ENCODE peak calls at places on chromosomes 12 and 14, in ten cellular contexts. B is naive thymus-derived CD8-positive, alpha-beta T cell; W is Calu3; R is activated T-helper 1 cell treated with Interleukin-2 at 50 U/mL for 16 hours; S is HEK293T; C is GM04504; M is prostate gland; G is iPS DF 6.9; P is ELR; D is AML-193. Q is an unnamed sample.

GRCh38 chr12:24773996-24774395 is 174.9 kb downstream of the BCAT1 start:
- DNase-seq in R (no peak), B (no peak), C (no peak), M (no peak), D (no peak), P (no peak), G (no peak), S (no peak), W (no peak), Q (no peak)

GRCh38 chr14:67620217-67620789 is 583 bp downstream of the ARG2 start:
- DNase-seq in D (no peak), P (peak; percentile 29), W (peak; percentile 4), G (no peak), M (peak; percentile 42), C (no peak), R (no peak), S (peak; percentile 26), B (no peak), Q (no peak)

GRCh38 chr12:106300761-106301160 is 1.8 kb upstream of the TCP11L2 start:
- DNase-seq in D (no peak), G (no peak), S (no peak), B (no peak), R (no peak), W (no peak), C (no peak), M (no peak), P (no peak), Q (no peak)

GRCh38 chr14:88863167-88863566 is 38.7 kb downstream of the TTC8 start:
- DNase-seq in C (no peak), B (no peak), M (no peak), R (no peak), S (no peak), D (no peak), G (no peak), P (no peak), W (no peak), Q (no peak)

GRCh38 chr14:73250317-73250713 is 13.0 kb downstream of the PAPLN start:
- DNase-seq in G (no peak), S (no peak), D (no peak), C (no peak), R (no peak), M (no peak), P (no peak), B (no peak), W (no peak), Q (no peak)

GRCh38 chr12:14327717-14328116 is 37.8 kb upstream of the ATF7IP start:
- DNase-seq in P (no peak), M (no peak), G (no peak), W (no peak), D (peak; percentile 62), S (no peak), B (no peak), R (no peak), C (peak; percentile 11), Q (no peak)

GRCh38 chr12:121811434-121812319 is 7.9 kb downstream of the SETD1B start:
- DNase-seq in D (peak; percentile 51), S (peak; percentile 94), B (peak; percentile 68), R (no peak), C (no peak), M (peak; percentile 59), G (no peak), W (peak; percentile 89), P (peak; percentile 79), Q (peak; percentile 71)

GRCh38 chr12:64625243-64626077 is 15.2 kb downstream of the RASSF3 start:
- DNase-seq in G (no peak), W (peak; percentile 85), D (peak; percentile 99), P (peak; percentile 96), B (no peak), M (peak; percentile 63), C (no peak), S (no peak), R (no peak), Q (no peak)

GRCh38 chr12:49040364-49040855 is 20.2 kb downstream of the KMT2D start:
- DNase-seq in M (no peak), C (no peak), D (no peak), B (no peak), G (no peak), W (no peak), P (no peak), R (no peak), S (no peak), Q (no peak)

GRCh38 chr12:54030889-54031860 is 1.7 kb upstream of the HOXC5 start:
- DNase-seq in R (no peak), B (no peak), W (no peak), C (no peak), D (no peak), G (no peak), M (no peak), S (no peak), P (no peak), Q (no peak)

GRCh38 chr14:79044894-79045624 is 874.9 kb downstream of the NRXN3 start:
- DNase-seq in G (no peak), D (no peak), B (no peak), P (peak; percentile 98), M (peak; percentile 45), W (no peak), S (no peak), C (peak; percentile 71), R (no peak), Q (no peak)

GRCh38 chr14:81298122-81298521 is 77.4 kb upstream of the GTF2A1 start:
- DNase-seq in B (no peak), W (no peak), R (no peak), C (no peak), G (no peak), S (no peak), M (no peak), P (no peak), D (no peak), Q (no peak)

GRCh38 chr14:71438684-71439083 is 493.5 kb upstream of the RGS6 start:
- DNase-seq in D (no peak), B (no peak), S (no peak), P (no peak), W (no peak), M (no peak), G (no peak), C (peak; percentile 17), R (no peak), Q (no peak)

GRCh38 chr12:45756666-45757065 is 27.2 kb downstream of the ARID2 start:
- DNase-seq in C (no peak), M (no peak), P (no peak), W (no peak), R (no peak), G (no peak), D (no peak), B (no peak), S (no peak), Q (no peak)

GRCh38 chr14:67526676-67527459 is 6.2 kb upstream of the PLEKHH1 start:
- DNase-seq in S (peak; percentile 63), G (peak; percentile 60), C (no peak), W (peak; percentile 45), P (peak; percentile 64), B (peak; percentile 12), M (peak; percentile 39), R (no peak), D (peak; percentile 41), Q (peak; percentile 31)

GRCh38 chr12:114400395-114400794 is 5.5 kb downstream of the TBX5 start:
- DNase-seq in P (peak; percentile 52), W (no peak), S (no peak), C (no peak), M (no peak), D (no peak), B (no peak), G (no peak), R (no peak), Q (no peak)

GRCh38 chr12:43957732-43958131 is 121.9 kb downstream of the TMEM117 start:
- DNase-seq in S (peak; percentile 46), R (no peak), W (peak; percentile 25), P (peak; percentile 68), G (peak; percentile 27), M (no peak), C (peak; percentile 40), D (peak; percentile 63), B (peak; percentile 1), Q (no peak)

GRCh38 chr12:19239046-19239445 is 109.5 kb downstream of the PLEKHA5 start:
- DNase-seq in C (no peak), D (no peak), W (no peak), R (no peak), P (no peak), B (no peak), G (no peak), M (no peak), S (no peak), Q (no peak)

GRCh38 chr12:104825408-104825807 is 132.7 kb downstream of the SLC41A2 start:
- DNase-seq in R (no peak), D (no peak), G (peak; percentile 13), W (no peak), S (no peak), P (peak; percentile 59), C (no peak), B (no peak), M (no peak), Q (no peak)

GRCh38 chr14:83863042-83863441 is 1666.9 kb upstream of the FLRT2 start:
- DNase-seq in S (no peak), R (no peak), M (no peak), B (no peak), C (no peak), W (no peak), D (no peak), G (no peak), P (no peak), Q (no peak)

GRCh38 chr14:104827173-104828055 is 26.5 kb downstream of the ZBTB42 start:
- DNase-seq in C (no peak), R (peak; percentile 28), B (peak; percentile 37), S (peak; percentile 82), D (peak; percentile 26), G (no peak), P (peak; percentile 61), W (peak; percentile 72), M (peak; percentile 17), Q (peak; percentile 41)

GRCh38 chr12:87756111-87756510 is 273.1 kb downstream of the C12orf50 start:
- DNase-seq in M (no peak), D (no peak), B (no peak), R (no peak), W (no peak), C (no peak), P (peak; percentile 71), G (no peak), S (no peak), Q (no peak)

GRCh38 chr12:118190266-118190665 is 54.3 kb downstream of the PEBP1 start:
- DNase-seq in B (no peak), M (no peak), R (no peak), S (no peak), P (peak; percentile 57), C (no peak), D (no peak), W (no peak), G (no peak), Q (no peak)

GRCh38 chr14:77037886-77038511 is 9.5 kb upstream of the IRF2BPL start:
- DNase-seq in R (peak; percentile 42), C (no peak), S (no peak), P (peak; percentile 77), M (no peak), W (no peak), G (no peak), B (peak; percentile 54), D (no peak), Q (no peak)

GRCh38 chr14:75042040-75042439 is 9.2 kb downstream of the MLH3 start:
- DNase-seq in G (no peak), S (no peak), P (no peak), D (no peak), R (no peak), B (no peak), W (no peak), M (no peak), C (no peak), Q (no peak)

GRCh38 chr14:93960108-93960475 is 16.3 kb downstream of the ASB2 start:
- DNase-seq in S (no peak), B (no peak), R (no peak), D (no peak), P (no peak), M (no peak), G (no peak), C (no peak), W (no peak), Q (no peak)

GRCh38 chr12:95859947-95860850 is 1.4 kb downstream of the SNRPF start:
- DNase-seq in P (no peak), D (peak; percentile 4), M (no peak), G (no peak), W (no peak), R (no peak), S (no peak), C (no peak), B (no peak), Q (no peak)

GRCh38 chr14:91983571-91983970 is 36.1 kb upstream of the FBLN5 start:
- DNase-seq in D (no peak), M (no peak), B (no peak), R (no peak), W (no peak), P (no peak), G (no peak), C (no peak), S (no peak), Q (no peak)

Q was measured in T-cell.